ENCODE peak calls at places on chromosome 17, in four cellular contexts. D is OCI-LY7, W is K562, T is osteoblast. S is an unnamed sample.

GRCh38 chr17:33233855-33234228 is 59.3 kb downstream of the ASIC2 start:
- DNase-seq in D (no peak), T (no peak), W (no peak), S (no peak)

GRCh38 chr17:78351449-78352006 is 8.3 kb downstream of the SOCS3 start:
- DNase-seq in T (peak; percentile 92), D (no peak), W (no peak), S (peak; percentile 84)

GRCh38 chr17:38730526-38731379 is 612 bp downstream of the CISD3 start:
- DNase-seq in T (no peak), D (peak; percentile 25), W (no peak), S (peak; percentile 51)

GRCh38 chr17:21525464-21526130 is 149.4 kb downstream of the KCNJ12 start:
- DNase-seq in D (no peak), T (no peak), W (no peak), S (no peak)

GRCh38 chr17:63191610-63192009 is 225.6 kb downstream of the TANC2 start:
- DNase-seq in T (no peak), W (no peak), D (no peak), S (no peak)

GRCh38 chr17:59366773-59367656 is 35.6 kb downstream of the YPEL2 start:
- DNase-seq in W (no peak), T (peak; percentile 89), D (no peak), S (no peak)

GRCh38 chr17:67557921-67558320 is 159.8 kb upstream of the NOL11 start:
- DNase-seq in W (no peak), T (peak; percentile 44), D (no peak), S (no peak)

GRCh38 chr17:39700148-39700987 is 504 bp downstream of the ERBB2 start:
- DNase-seq in W (no peak), D (no peak), T (peak; percentile 97), S (peak; percentile 77)

GRCh38 chr17:44327715-44328449 is 3.3 kb upstream of the SLC25A39 start:
- DNase-seq in D (peak; percentile 71), T (no peak), W (no peak), S (no peak)

GRCh38 chr17:76540381-76541300 is 797 bp downstream of the PRCD start:
- DNase-seq in T (peak; percentile 100), W (peak; percentile 98), D (peak; percentile 75), S (peak; percentile 96)

GRCh38 chr17:14359251-14359939 is 58.5 kb downstream of the HS3ST3B1 start:
- DNase-seq in D (peak; percentile 93), T (no peak), W (no peak), S (no peak)

GRCh38 chr17:74292495-74292894 is 18.5 kb downstream of the DNAI2 start:
- DNase-seq in D (no peak), T (no peak), W (no peak), S (no peak)

GRCh38 chr17:74290340-74290739 is 16.3 kb downstream of the DNAI2 start:
- DNase-seq in T (no peak), W (peak; percentile 44), D (no peak), S (peak; percentile 25)

GRCh38 chr17:74287203-74287602 is 13.2 kb downstream of the DNAI2 start:
- DNase-seq in D (no peak), T (no peak), W (no peak), S (no peak)

GRCh38 chr17:74289688-74290087 is 15.7 kb downstream of the DNAI2 start:
- DNase-seq in W (no peak), T (no peak), D (no peak), S (no peak)

DNA sequence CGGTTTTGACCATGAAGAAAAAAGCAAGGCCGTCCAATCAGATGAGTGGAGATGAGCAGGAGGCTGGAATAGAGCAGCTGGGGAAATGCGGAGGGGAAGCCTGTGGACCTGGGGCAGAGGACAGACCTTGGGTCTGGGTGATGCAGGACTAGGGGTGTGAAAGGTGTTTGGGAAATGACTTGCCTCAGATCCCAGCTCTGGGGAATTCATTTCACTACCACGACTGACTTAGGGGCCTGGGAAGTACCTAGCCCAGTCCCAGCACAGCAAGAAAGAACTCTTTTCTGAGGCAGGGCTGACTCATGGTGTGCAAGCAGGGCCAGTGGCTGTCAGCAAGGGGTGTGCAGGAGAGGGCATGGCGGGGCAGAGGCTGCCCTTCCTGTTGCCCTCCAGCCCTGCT is 14.8 kb downstream of the DNAI2 start:
- DNase-seq in W (no peak), D (no peak), T (no peak), S (no peak)
- H3K4me2 ChIP-seq in W (no peak overlapping the region), D (no peak overlapping the region), T (no peak overlapping the region), S (no peak overlapping the region)

DNA sequence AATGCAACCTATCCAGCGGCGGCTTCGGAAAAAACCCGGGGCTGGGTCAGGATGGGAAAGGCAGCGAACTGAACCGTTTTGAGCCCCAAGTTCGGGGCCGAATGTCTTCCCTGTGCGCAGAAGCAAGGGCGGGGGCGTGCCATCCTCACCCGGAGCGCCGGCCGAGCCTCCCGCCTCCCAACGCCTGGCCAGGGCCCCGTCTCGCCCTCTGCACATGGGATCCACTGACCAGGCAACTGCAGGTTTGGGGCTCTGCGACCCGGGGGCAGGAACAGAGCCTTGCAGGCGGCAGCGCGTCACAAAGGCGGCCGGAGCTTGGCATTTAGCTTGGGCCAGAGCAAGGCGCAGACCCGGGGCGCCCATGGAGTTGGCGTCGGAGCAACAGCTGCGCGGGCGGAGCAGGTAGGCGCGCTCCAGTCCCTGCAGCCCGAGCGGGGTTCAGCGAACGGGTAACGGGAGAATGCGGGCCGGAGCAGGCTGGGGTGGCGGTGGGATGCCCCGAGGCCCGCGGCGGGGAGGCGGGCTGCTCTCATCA is at the start of gene FBXO39:
- DNase-seq in W (no peak), T (peak; percentile 86), D (no peak), S (peak; percentile 66)
- H2AFZ ChIP-seq in W (no peak within 1 kb of the TSS), T (no peak within 1 kb of the TSS), D (no peak within 1 kb of the TSS), S (peak within 1 kb of the TSS; percentile 88)

DNA sequence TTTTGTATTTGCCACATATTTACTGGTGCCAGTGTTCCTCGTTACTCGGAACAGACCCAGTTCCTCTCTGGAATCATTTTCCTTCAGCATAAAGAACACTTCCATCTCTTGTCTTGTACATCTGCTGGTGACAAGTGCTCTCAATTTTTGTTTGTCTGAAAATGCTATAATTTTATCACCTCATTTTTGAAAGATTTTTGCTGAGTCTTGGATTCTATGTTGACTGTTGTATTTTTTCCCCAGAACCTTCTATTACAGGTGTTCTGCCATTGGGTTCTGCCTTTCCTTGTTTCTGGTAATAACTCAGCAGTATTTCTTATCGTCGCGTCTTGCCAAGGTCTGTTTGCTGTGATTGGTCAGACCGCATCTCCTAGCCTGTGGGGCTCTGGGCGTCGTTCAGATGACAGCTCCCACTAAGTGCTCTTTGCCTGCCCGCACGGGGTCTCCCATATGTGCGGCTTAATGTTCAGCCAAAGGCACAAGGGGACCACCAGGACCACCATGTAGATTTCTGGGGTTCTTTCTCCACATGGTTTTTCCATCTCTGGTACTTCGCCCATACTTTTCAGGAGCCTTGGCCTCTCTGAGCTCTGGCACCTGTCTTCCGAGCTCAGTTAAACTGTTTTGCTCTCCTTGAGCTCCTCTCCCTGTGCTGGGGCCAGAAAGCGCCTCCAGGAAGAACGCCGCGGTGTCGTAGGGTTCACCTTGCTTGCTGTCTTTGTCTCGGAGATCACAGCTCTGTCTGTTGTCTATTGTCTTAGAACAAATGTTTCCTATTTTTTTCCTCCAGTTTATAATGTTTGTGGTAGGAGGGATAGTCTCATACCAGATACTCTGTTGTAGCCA is 80.0 kb downstream of the METRNL start:
- DNase-seq in T (no peak), W (no peak), D (no peak), S (no peak)
- H3K9me3 ChIP-seq in T (no peaks in the 10 kb centered on the region), W (no peaks in the 10 kb centered on the region), D (no peaks in the 10 kb centered on the region), S (no peaks in the 10 kb centered on the region)

GRCh38 chr17:72967263-72967962 is 125.1 kb downstream of the SLC39A11 start:
- DNase-seq in W (no peak), T (peak; percentile 84), D (no peak), S (no peak)

GRCh38 chr17:72967963-72968585 is 124.4 kb downstream of the SLC39A11 start:
- DNase-seq in W (no peak), T (peak; percentile 79), D (no peak), S (no peak)

GRCh38 chr17:72962099-72962498 is 130.4 kb downstream of the SLC39A11 start:
- DNase-seq in T (no peak), D (no peak), W (no peak), S (no peak)
- H3K4me2 ChIP-seq in T (no peak overlapping the region), D (no peak overlapping the region), W (no peak overlapping the region), S (no peak overlapping the region)

DNA sequence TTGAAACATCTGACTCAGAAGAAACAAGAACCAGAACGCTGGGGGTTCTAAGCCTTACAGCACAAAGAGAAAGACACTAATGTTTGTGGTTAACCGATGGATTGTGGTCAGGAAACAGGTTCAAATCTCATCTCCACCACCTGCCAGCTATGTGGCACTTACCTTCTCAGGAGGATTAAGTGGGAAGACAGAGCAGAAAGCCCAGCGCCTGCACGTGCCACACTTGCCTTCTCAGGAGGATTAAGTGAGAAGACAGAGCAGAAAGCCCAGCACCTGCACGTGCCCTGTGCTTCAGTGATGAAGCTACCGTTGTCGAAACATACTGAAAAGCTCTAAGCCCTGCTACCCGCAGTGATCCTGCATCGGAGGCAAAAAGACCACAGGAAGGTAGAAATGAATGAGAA is 90.6 kb downstream of the NXN start:
- DNase-seq in T (no peak), W (no peak), D (peak; percentile 89), S (no peak)
- H2AFZ ChIP-seq in T (no peak overlapping the region), W (no peak overlapping the region), D (no peak overlapping the region), S (no peak overlapping the region)